ENCODE peak calls at places on chromosomes 7 and 10, in five cellular contexts. Q is AG08395, H is cardiac muscle cell, G is foreskin melanocyte, N is NCI-H748 treated with DMSO at 0.1 percent for 48 hours. K is an unnamed sample.

GRCh38 chr10:97788552-97789442 is 17.0 kb upstream of the SFRP5 start:
- DNase-seq in N (no peak), G (no peak), Q (no peak), H (peak), K (no peak)

GRCh38 chr7:27151945-27152815 is at the start of gene HOXA3:
- DNase-seq in N (no peak), H (no peak), G (no peak), Q (peak), K (peak)

GRCh38 chr10:20276127-20276979 is 460.1 kb downstream of the PLXDC2 start:
- DNase-seq in N (peak), Q (no peak), H (no peak), G (peak), K (peak)

GRCh38 chr7:56483153-56483552 is 366.9 kb upstream of the NUPR2 start:
- DNase-seq in N (no peak), Q (no peak), G (no peak), H (no peak), K (no peak)

GRCh38 chr7:30923009-30923773 is 11.5 kb downstream of the AQP1 start:
- DNase-seq in N (no peak), G (no peak), H (no peak), Q (no peak), K (no peak)

GRCh38 chr7:97004931-97005763 is at the start of gene DLX6:
- DNase-seq in G (no peak), H (peak), Q (no peak), N (no peak), K (peak)

GRCh38 chr7:36526720-36527548 is 137.3 kb downstream of the ANLN start:
- DNase-seq in N (no peak), H (no peak), G (peak), Q (peak), K (peak)

GRCh38 chr10:10326119-10326518 is 691.6 kb upstream of the CELF2 start:
- DNase-seq in H (no peak), Q (no peak), N (no peak), G (no peak), K (no peak)

GRCh38 chr10:108204528-108205313 is 1040.2 kb upstream of the SORCS1 start:
- DNase-seq in H (peak), N (peak), G (peak), Q (peak), K (peak)